ENCODE peak calls at places on chromosomes 13 and 19, in ten cellular contexts. G is foreskin fibroblast, E is tibial artery, H is IMR-90, B is AG09319, D is AG10803, V is left ventricle myocardium inferior, X is AG04450, W is epithelial cell of esophagus, O is esophagus squamous epithelium. S is an unnamed sample.
A peak's percentile ranks its signal among the peaks of the same experiment; 100 is the strongest.

GRCh38 chr19:18500820-18501219 is 21.1 kb downstream of the ELL start:
- DNase-seq in G (no peak), E (peak; percentile 69), H (no peak), B (no peak), D (no peak), V (peak; percentile 77), X (no peak), W (no peak), O (no peak), S (no peak)

GRCh38 chr13:25177012-25177411 is 4.9 kb upstream of the AMER2 start:
- DNase-seq in G (no peak), E (no peak), H (no peak), B (no peak), D (no peak), V (no peak), X (no peak), W (no peak), O (no peak), S (no peak)

GRCh38 chr13:34941835-34942731 is at the start of gene NBEA:
- DNase-seq in G (peak; percentile 56), E (peak; percentile 48), H (peak; percentile 38), B (peak; percentile 10), D (peak; percentile 54), V (peak; percentile 77), X (no peak), W (peak; percentile 22), O (peak; percentile 12), S (peak; percentile 87)

GRCh38 chr13:112756967-112757758 is 67.3 kb downstream of the ATP11A start:
- DNase-seq in G (no peak), E (no peak), H (no peak), B (no peak), D (no peak), V (no peak), X (no peak), W (no peak), O (no peak), S (no peak)

GRCh38 chr19:56314018-56314583 is 538 bp downstream of the ZSCAN5A start:
- DNase-seq in G (peak; percentile 16), E (no peak), H (peak; percentile 22), B (peak; percentile 1), D (no peak), V (no peak), X (no peak), W (no peak), O (no peak), S (peak; percentile 38)

GRCh38 chr13:34857561-34857960 is 84.5 kb upstream of the NBEA start:
- DNase-seq in G (no peak), E (no peak), H (no peak), B (no peak), D (no peak), V (no peak), X (no peak), W (no peak), O (no peak), S (no peak)

GRCh38 chr13:51339952-51340732 is 651 bp downstream of the SERPINE3 start:
- DNase-seq in G (peak; percentile 22), E (no peak), H (peak; percentile 35), B (no peak), D (no peak), V (no peak), X (no peak), W (peak; percentile 51), O (no peak), S (no peak)

GRCh38 chr13:35496761-35497386 is 20.4 kb upstream of the MAB21L1 start:
- DNase-seq in G (no peak), E (no peak), H (no peak), B (no peak), D (peak; percentile 16), V (no peak), X (no peak), W (no peak), O (no peak), S (no peak)

GRCh38 chr19:48496959-48497727 is 14.5 kb downstream of the LMTK3 start:
- DNase-seq in G (no peak), E (no peak), H (no peak), B (no peak), D (no peak), V (no peak), X (no peak), W (no peak), O (no peak), S (no peak)

GRCh38 chr13:109964164-109964563 is 177.8 kb upstream of the IRS2 start:
- DNase-seq in G (no peak), E (no peak), H (no peak), B (no peak), D (no peak), V (no peak), X (no peak), W (no peak), O (no peak), S (no peak)

GRCh38 chr19:44746946-44747738 is 1.4 kb upstream of the BCL3 start:
- DNase-seq in G (peak; percentile 98), E (peak; percentile 96), H (peak; percentile 96), B (peak; percentile 94), D (peak; percentile 95), V (peak; percentile 94), X (peak; percentile 84), W (peak; percentile 98), O (peak; percentile 70), S (peak; percentile 89)

GRCh38 chr19:5936308-5936980 is 22.4 kb downstream of the CAPS start:
- DNase-seq in G (no peak), E (no peak), H (no peak), B (no peak), D (no peak), V (no peak), X (no peak), W (no peak), O (no peak), S (no peak)

GRCh38 chr19:46416077-46416709 is 2.8 kb upstream of the CCDC8 start:
- DNase-seq in G (peak; percentile 93), E (peak; percentile 80), H (peak; percentile 75), B (peak; percentile 53), D (peak; percentile 76), V (peak; percentile 89), X (peak; percentile 65), W (peak; percentile 60), O (no peak), S (peak; percentile 66)

GRCh38 chr13:76570485-76570884 is 315.7 kb downstream of the KCTD12 start:
- DNase-seq in G (no peak), E (no peak), H (no peak), B (no peak), D (no peak), V (no peak), X (no peak), W (no peak), O (no peak), S (no peak)

GRCh38 chr19:15631817-15632216 is 8.9 kb upstream of the CYP4F3 start:
- DNase-seq in G (no peak), E (no peak), H (no peak), B (no peak), D (no peak), V (no peak), X (no peak), W (no peak), O (no peak), S (peak; percentile 36)

GRCh38 chr19:661427-662196 is 1.4 kb downstream of the RNF126 start:
- DNase-seq in G (no peak), E (no peak), H (no peak), B (no peak), D (no peak), V (no peak), X (no peak), W (peak; percentile 44), O (no peak), S (peak; percentile 87)

DNA sequence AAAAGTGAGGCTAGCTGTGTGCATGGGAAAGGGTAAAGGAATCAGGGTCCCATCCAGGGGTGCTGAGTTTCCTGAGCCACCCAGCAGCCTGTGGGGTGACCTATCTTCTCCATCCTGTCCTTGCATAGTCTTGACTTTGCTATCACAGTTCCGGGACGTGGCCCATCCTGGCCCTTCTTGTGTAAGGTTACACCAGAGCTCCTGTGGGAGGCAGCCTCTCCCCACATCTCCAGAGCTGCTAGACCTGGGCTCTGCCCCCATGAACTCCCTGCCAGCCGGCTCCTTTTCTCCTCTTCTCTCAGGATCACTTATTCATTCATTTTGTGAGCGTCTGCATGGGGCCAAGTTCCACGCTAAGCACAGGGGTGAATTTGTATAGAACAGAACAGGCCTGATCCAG is 238.9 kb downstream of the TSHZ3 start:
- DNase-seq in G (peak; percentile 43), E (peak; percentile 22), H (peak; percentile 45), B (peak; percentile 29), D (peak; percentile 66), V (no peak), X (no peak), W (peak; percentile 72), O (no peak), S (no peak)
- TF ChIP-seq CTCF in G (peak; percentile 30), E (no peak), H (peak; percentile 59), B (peak; percentile 53), D (peak; percentile 62), V (peak; percentile 25), X (peak; percentile 35), W (peak; percentile 48), O (no peak), S (no peak)

GRCh38 chr13:38602261-38602660 is 84.6 kb upstream of the FREM2 start:
- DNase-seq in G (no peak), E (no peak), H (no peak), B (no peak), D (no peak), V (no peak), X (no peak), W (peak; percentile 64), O (no peak), S (no peak)
- TF ChIP-seq CTCF in G (no peak), E (no peak), H (no peak), B (no peak), D (no peak), V (no peak), X (no peak), W (no peak), O (no peak), S (no peak)

DNA sequence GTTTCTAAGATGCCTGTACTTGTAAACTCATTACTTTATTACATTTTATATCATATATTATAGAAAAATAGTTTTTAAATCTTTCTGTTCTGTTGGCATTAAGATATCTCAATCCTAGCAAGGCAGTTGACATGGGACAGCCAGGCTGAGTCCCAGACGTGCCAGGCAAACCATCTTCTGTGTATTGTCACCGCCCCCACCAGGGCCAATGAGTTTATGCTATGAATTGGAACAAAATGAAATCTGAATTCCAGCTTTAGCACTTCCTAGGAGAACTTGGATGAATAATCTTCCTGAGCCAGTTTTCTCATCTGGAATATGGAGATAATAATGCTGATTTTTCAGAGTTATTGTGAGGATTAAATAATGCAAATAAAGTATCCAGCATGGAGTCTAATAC is 79.9 kb upstream of the GSX1 start:
- DNase-seq in G (no peak), E (peak; percentile 40), H (no peak), B (no peak), D (peak; percentile 31), V (no peak), X (no peak), W (peak; percentile 44), O (no peak), S (peak; percentile 19)
- TF ChIP-seq CTCF in G (peak; percentile 24), E (peak; percentile 39), H (peak; percentile 2), B (peak; percentile 21), D (peak; percentile 50), V (peak; percentile 55), X (no peak), W (peak; percentile 57), O (no peak), S (peak; percentile 38)

DNA sequence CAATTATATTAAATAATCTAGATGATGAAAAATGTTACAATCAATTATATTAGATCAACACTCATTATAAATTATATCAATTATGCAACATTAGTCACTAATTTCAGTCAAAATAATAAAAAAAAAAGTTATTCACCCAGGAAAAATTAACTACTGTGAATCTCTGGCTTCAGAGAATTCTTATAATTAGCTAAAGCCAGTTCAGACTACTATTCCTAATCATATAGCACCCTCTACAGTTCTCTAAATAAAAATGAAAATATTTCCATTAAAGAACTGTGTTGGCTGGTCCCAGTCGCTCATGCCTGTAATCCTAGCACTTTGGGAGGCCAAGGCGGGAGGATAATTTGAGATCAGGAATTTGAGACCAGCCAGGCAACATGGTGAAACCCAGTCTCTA is 33.0 kb downstream of the XPO4 start:
- DNase-seq in G (no peak), E (no peak), H (peak; percentile 11), B (no peak), D (peak; percentile 18), V (no peak), X (no peak), W (no peak), O (no peak), S (no peak)
- TF ChIP-seq CTCF in G (no peak), E (no peak), H (peak; percentile 39), B (no peak), D (peak; percentile 20), V (peak; percentile 47), X (peak; percentile 40), W (no peak), O (no peak), S (no peak)